ENCODE peak calls at places on chromosomes 12 and 14, in six cellular contexts. Z is IMR-90, M is H1, N is mesenchymal stem cell, R is mesendoderm, W is trophoblast cell. L is an unnamed sample.
A peak's percentile ranks its signal among the peaks of the same experiment; 100 is the strongest.

GRCh38 chr12:76303365-76303764 is 44.9 kb downstream of the BBS10 start:
- DNase-seq in Z (peak; percentile 46), M (no peak), N (no peak), R (no peak), W (no peak), L (no peak)

GRCh38 chr14:100398044-100398443 is 74.9 kb downstream of the SLC25A47 start:
- DNase-seq in Z (no peak), M (no peak), N (no peak), R (peak; percentile 25), W (no peak), L (peak; percentile 48)

GRCh38 chr12:79691299-79692248 is 810 bp upstream of the PAWR start:
- DNase-seq in Z (peak; percentile 93), M (no peak), N (peak; percentile 95), R (peak; percentile 66), W (no peak), L (no peak)

GRCh38 chr12:70508178-70508577 is 129.1 kb downstream of the PTPRB start:
- DNase-seq in Z (no peak), M (no peak), N (no peak), R (no peak), W (no peak), L (no peak)

GRCh38 chr12:125167658-125168057 is 102.4 kb downstream of the AACS start:
- DNase-seq in Z (no peak), M (no peak), N (no peak), R (no peak), W (no peak), L (no peak)

GRCh38 chr14:100416081-100416480 is 92.9 kb downstream of the SLC25A47 start:
- DNase-seq in Z (no peak), M (no peak), N (no peak), R (no peak), W (peak; percentile 82), L (no peak)

GRCh38 chr12:121718653-121719239 is 6.2 kb downstream of the TMEM120B start:
- DNase-seq in Z (no peak), M (no peak), N (no peak), R (peak; percentile 44), W (peak; percentile 64), L (no peak)

GRCh38 chr14:79076428-79076827 is 906.3 kb downstream of the NRXN3 start:
- DNase-seq in Z (no peak), M (no peak), N (no peak), R (no peak), W (no peak), L (no peak)

GRCh38 chr14:90545431-90545830 is 148.6 kb downstream of the CALM1 start:
- DNase-seq in Z (no peak), M (no peak), N (no peak), R (no peak), W (no peak), L (no peak)

GRCh38 chr12:124847113-124847512 is 16.6 kb downstream of the SCARB1 start:
- DNase-seq in Z (no peak), M (no peak), N (no peak), R (no peak), W (no peak), L (no peak)

DNA sequence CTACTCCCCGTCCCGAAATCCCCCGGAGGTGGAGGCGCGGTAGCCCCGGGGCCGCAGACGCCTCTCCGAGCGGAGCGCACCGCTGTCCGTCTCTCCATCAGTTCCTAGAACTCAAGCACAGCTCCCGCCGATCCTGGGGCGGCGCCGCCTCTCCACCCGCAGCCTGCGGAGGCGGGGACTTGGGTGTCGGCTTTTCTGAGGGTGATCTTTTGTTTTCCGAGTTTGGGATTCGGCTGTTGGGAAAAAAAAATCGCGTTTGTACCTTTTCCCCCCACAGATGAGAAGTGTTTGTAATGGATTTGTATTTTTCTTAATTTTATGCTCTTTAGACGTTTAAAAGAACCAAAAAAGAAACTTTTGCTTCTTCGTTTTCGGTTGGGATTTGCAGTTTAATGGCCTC is 26.6 kb downstream of the LRCOL1 start:
- DNase-seq in Z (no peak), M (peak; percentile 74), N (no peak), R (peak; percentile 50), W (no peak), L (no peak)
- H3K4me3 ChIP-seq in Z (no peak overlapping the region), M (peak overlapping the region; percentile 16), N (peak overlapping the region; percentile 8), R (no peak overlapping the region), W (no peak overlapping the region), L (no peak overlapping the region)

DNA sequence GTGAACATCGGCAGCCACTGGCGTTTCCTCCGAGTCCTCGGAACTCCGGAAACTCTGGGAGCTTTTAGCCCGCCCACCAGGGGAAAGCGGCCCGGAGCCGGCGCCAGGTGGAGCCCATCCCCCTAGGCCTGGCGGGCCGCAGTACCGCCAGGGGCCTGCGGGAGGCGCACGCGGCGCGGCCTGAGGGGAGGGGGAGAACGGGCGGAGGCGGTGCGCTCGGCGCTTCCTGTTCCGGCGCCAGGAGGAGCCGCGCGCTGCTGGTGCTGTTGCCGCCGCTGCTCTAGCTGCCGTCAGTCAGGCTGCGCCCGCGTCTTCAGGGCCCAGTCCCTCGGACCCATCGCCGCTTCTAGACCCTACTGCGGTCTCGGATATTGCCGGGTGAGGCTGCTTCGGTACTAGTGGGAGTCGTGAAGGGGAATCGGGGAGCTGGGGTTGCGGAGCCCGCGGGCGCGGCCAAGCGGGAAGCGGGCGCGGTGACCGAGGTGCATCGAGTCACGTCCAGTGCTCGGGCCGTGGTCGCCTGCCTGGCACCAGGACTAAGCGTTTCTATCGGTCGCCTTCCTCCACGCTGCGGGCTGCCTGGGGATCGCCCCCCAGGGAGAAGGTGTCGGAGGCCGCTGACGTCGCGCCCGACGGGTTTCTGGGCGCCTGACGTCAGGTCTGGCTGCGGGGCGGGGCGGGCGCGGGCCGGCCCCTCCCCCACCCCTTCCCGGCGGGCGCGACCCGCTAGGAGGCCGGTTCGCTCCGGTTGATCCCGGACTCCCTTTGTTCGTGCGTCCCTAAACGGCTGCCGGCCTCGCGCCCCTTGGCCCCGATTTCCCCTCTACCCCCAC is at the start of gene MAPK1IP1L:
- DNase-seq in Z (peak; percentile 88), M (peak; percentile 99), N (peak; percentile 93), R (peak; percentile 97), W (peak; percentile 92), L (peak; percentile 95)
- H2BK5ac ChIP-seq in Z (peak within 1 kb of the TSS; percentile 94), M (peak within 1 kb of the TSS; percentile 99), N (peak within 1 kb of the TSS; percentile 99), R (peak within 1 kb of the TSS; percentile 98), W (peak within 1 kb of the TSS; percentile 83), L (peak within 1 kb of the TSS; percentile 99)

GRCh38 chr12:49979791-49980190 is 7.0 kb downstream of the AQP6 start:
- DNase-seq in Z (no peak), M (no peak), N (no peak), R (no peak), W (no peak), L (no peak)
- H3K4me3 ChIP-seq in Z (no peak overlapping the region), M (no peak overlapping the region), N (no peak overlapping the region), R (no peak overlapping the region), W (no peak overlapping the region), L (no peak overlapping the region)

DNA sequence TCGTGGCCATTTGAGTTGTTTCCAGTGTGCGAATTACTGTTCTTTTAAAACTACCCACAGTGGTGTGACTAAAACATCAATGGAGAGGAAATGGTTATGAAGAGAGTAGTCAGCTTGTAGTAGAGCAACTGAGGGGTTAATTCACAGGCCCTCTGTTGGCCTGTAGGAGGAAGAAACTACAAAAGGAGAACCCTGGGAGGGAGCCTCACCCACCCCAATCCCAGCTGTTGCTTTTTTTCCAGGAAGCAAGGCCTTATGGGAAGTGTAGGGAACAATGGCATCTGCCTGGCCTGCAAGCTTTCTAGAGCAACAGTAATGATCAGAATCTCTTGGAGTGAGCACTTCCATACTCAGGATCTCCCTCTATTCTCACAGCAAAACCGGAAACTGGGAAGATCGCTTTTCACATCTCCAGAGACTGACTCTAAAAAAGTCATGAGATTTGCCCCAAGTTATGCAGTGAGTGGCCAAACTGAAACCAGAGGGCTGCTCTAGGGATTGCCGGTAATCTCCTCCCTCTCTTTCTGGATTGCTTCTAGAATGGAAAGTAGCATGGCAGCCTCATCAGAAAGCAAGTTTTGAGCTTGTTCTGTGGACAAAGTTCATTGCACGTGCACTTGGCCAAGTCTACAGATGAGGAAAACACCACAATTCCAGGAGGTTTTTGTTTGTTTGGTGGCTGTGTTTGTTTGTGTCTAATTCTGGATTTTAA is 125.2 kb upstream of the PWP1 start:
- DNase-seq in Z (no peak), M (no peak), N (no peak), R (peak; percentile 84), W (no peak), L (peak; percentile 4)
- H2BK5ac ChIP-seq in Z (no peak overlapping the region), M (no peak overlapping the region), N (no peak overlapping the region), R (no peak overlapping the region), W (no peak overlapping the region), L (no peak overlapping the region)

GRCh38 chr12:54082402-54082892 is 28.8 kb downstream of the HOXC4 start:
- DNase-seq in Z (no peak), M (no peak), N (no peak), R (no peak), W (no peak), L (no peak)
- H3K4me3 ChIP-seq in Z (no peak overlapping the region), M (no peak overlapping the region), N (no peak overlapping the region), R (no peak overlapping the region), W (no peak overlapping the region), L (no peak overlapping the region)

DNA sequence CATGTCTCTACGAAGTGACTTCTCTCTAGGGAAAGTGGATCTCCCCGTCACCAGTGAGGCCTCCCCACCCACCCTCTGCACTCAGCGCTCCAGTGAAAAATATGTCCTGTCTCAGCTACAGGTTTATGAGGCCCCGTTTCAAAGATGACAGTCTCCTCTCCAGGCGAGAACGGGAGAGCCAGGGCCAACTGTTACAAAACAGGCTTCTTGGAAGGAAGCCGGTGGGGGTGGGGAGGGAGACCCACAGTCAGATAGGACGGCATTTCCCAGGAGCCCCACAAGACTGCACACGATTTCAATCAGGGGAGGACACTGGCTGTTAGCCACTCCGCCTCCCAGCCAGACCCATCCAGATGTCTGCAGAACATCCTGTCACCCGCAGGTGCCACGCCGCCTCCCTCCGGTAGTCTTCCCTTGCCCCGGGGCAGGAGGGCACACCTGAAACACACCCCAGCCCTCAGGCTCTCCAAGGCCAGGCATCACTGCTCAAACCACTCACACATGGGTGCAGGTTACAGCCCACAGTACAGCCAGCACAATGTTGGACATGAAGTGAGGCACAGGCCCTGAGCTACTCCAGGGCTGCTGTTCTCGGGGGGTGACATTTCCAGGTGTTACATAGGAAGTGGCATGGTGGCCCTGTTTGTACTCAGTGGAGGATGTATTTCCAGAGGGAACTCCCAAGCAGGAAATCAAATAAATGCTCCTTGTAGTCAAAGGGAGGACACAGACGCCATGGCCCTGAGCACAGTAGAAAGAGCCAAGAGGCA is 138.2 kb downstream of the BCL11B start:
- DNase-seq in Z (no peak), M (peak; percentile 44), N (no peak), R (peak; percentile 50), W (peak; percentile 7), L (no peak)
- H2BK5ac ChIP-seq in Z (no peak overlapping the region), M (peak overlapping the region; percentile 21), N (no peak overlapping the region), R (no peak overlapping the region), W (no peak overlapping the region), L (peak overlapping the region; percentile 8)

DNA sequence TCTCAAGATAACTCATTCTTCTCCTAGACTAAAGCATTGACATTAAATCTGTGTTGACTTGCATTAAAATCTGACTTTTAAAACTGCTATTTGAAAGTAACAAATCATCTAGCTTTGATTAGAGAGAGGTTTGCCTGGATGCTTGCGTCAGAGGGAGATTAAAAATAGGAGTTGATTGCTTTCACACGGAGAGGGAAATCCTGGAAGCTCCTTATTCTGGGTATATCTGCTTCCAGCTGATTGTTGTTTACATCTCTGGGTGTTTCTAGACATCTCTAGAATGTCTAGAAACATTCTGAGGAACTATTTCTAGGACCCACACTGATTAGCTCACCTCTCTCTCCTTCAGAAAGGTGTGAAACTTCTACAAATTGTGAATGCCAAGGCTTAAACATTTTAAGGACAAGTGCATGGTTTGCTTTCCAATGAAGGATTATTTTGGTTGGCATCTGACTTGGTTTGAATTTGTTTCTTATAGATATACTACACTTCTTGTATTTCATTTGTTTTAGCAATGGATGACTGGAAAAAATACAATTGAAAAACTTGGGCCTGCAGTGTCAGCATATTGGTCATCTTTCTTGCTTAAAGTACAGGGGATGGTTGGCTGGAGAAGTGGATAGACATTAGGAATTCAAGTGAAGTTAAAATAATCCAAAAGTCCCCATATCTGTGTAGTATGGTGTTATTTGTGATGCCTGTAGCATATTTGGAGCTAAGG is 2.1 kb downstream of the DIP2B start:
- DNase-seq in Z (no peak), M (no peak), N (peak; percentile 32), R (no peak), W (no peak), L (no peak)
- H3K4me3 ChIP-seq in Z (no peak overlapping the region), M (no peak overlapping the region), N (no peak overlapping the region), R (no peak overlapping the region), W (no peak overlapping the region), L (peak overlapping the region; percentile 98)

GRCh38 chr12:93081810-93082165 is 152.7 kb upstream of the EEA1 start:
- DNase-seq in Z (no peak), M (no peak), N (no peak), R (no peak), W (peak; percentile 26), L (no peak)
- H2BK5ac ChIP-seq in Z (no peak overlapping the region), M (peak overlapping the region; percentile 95), N (peak overlapping the region; percentile 35), R (peak overlapping the region; percentile 98), W (peak overlapping the region; percentile 67), L (no peak overlapping the region)

L was measured in neuronal stem cell.